ENCODE peak calls at places on chromosomes 2 and 18, in six cellular contexts. One of them, this sample, is unnamed.

GRCh38 chr2:42846026-42846425 is 53.6 kb upstream of the HAAO start:
- DNase-seq in prostate gland: no peak
- DNase-seq in ovary: peak
- DNase-seq in testis: no peak
- DNase-seq in adrenal gland: no peak
- DNase-seq in IMR-90: no peak
- DNase-seq in this sample: no peak

GRCh38 chr2:200408428-200409311 is 101.2 kb downstream of the KCTD18 start:
- DNase-seq in prostate gland: no peak
- DNase-seq in ovary: no peak
- DNase-seq in testis: no peak
- DNase-seq in adrenal gland: no peak
- DNase-seq in IMR-90: peak
- DNase-seq in this sample: no peak

GRCh38 chr2:99737526-99737925 is 247.7 kb upstream of the REV1 start:
- DNase-seq in prostate gland: no peak
- DNase-seq in ovary: no peak
- DNase-seq in testis: no peak
- DNase-seq in adrenal gland: no peak
- DNase-seq in IMR-90: no peak
- DNase-seq in this sample: no peak

GRCh38 chr18:48663931-48664847 is 125.4 kb downstream of the CTIF start:
- DNase-seq in prostate gland: peak
- DNase-seq in ovary: peak
- DNase-seq in testis: peak
- DNase-seq in adrenal gland: peak
- DNase-seq in IMR-90: peak
- DNase-seq in this sample: peak

GRCh38 chr2:145007673-145008263 is 487.8 kb upstream of the ZEB2 start:
- DNase-seq in prostate gland: no peak
- DNase-seq in ovary: no peak
- DNase-seq in testis: no peak
- DNase-seq in adrenal gland: no peak
- DNase-seq in IMR-90: peak
- DNase-seq in this sample: no peak

GRCh38 chr18:77059294-77059916 is 73.2 kb downstream of the MBP start:
- DNase-seq in prostate gland: no peak
- DNase-seq in ovary: no peak
- DNase-seq in testis: peak
- DNase-seq in adrenal gland: no peak
- DNase-seq in IMR-90: peak
- DNase-seq in this sample: no peak

GRCh38 chr2:124120246-124120645 is 95.2 kb downstream of the CNTNAP5 start:
- DNase-seq in prostate gland: no peak
- DNase-seq in ovary: no peak
- DNase-seq in testis: no peak
- DNase-seq in adrenal gland: no peak
- DNase-seq in IMR-90: no peak
- DNase-seq in this sample: no peak

GRCh38 chr2:10576456-10576855 is 113.3 kb downstream of the NOL10 start:
- DNase-seq in prostate gland: no peak
- DNase-seq in ovary: no peak
- DNase-seq in testis: no peak
- DNase-seq in adrenal gland: no peak
- DNase-seq in IMR-90: no peak
- DNase-seq in this sample: no peak

GRCh38 chr2:42532397-42532796 is 36.0 kb upstream of the MTA3 start:
- DNase-seq in prostate gland: no peak
- DNase-seq in ovary: no peak
- DNase-seq in testis: no peak
- DNase-seq in adrenal gland: no peak
- DNase-seq in IMR-90: no peak
- DNase-seq in this sample: no peak

GRCh38 chr2:239749272-239749873 is 275.8 kb downstream of the NDUFA10 start:
- DNase-seq in prostate gland: no peak
- DNase-seq in ovary: no peak
- DNase-seq in testis: no peak
- DNase-seq in adrenal gland: no peak
- DNase-seq in IMR-90: no peak
- DNase-seq in this sample: no peak

GRCh38 chr18:48342125-48342524 is 67.1 kb downstream of the ZBTB7C start:
- DNase-seq in prostate gland: no peak
- DNase-seq in ovary: no peak
- DNase-seq in testis: peak
- DNase-seq in adrenal gland: no peak
- DNase-seq in IMR-90: no peak
- DNase-seq in this sample: peak

GRCh38 chr2:207166349-207167128 is 791 bp upstream of the KLF7 start:
- DNase-seq in prostate gland: peak
- DNase-seq in ovary: peak
- DNase-seq in testis: peak
- DNase-seq in adrenal gland: peak
- DNase-seq in IMR-90: peak
- DNase-seq in this sample: peak
- TF ChIP-seq CTCF in prostate gland: no peak
- TF ChIP-seq CTCF in ovary: peak
- TF ChIP-seq CTCF in testis: peak
- TF ChIP-seq CTCF in adrenal gland: peak
- TF ChIP-seq CTCF in IMR-90: no peak
- TF ChIP-seq CTCF in this sample: peak

DNA sequence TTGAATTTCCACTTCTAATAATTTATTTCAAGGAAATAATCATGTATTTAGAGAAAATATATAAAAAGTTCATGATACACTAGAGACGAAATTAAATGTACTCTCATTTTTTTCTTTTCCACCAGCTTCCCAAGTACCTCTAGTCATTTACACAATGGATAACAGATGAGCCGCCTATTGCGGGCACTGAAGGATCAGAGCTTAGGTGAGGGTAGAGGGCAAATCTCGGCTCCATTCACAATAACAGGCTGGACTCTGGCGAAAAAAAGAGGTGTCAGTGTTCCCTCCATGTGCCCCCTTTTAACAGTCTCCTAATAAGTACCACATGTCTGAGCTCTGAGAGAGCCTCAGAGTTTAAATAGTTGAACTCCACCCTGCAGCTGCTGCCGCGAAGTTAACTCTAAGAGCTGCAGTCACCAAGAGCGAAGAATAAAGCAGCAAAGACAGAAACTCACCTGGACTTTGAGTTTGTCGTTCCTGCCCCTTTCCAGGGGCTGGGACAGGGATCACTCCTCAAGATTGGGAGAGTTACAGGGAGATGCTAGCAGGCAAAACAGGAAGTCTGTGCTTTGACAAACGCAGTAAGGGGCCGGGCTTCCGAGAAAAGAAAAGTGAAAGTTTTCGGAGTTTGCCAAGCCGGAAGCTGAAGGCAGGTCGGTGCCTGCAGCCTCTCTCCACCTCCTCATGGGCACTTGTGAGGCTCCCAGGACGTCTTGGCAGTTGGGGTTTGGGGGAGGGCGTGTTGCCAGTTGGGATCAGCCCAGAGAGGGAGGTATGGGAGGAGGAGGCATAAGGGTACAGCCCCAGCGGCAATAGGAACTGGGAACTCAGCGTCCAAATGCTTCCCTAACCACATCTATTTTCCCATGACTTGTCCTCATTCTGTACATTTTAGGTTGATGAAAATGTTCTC is at the start of gene SP110:
- DNase-seq in prostate gland: peak
- DNase-seq in ovary: peak
- DNase-seq in testis: peak
- DNase-seq in adrenal gland: peak
- DNase-seq in IMR-90: peak
- DNase-seq in this sample: peak
- TF ChIP-seq POLR2A in prostate gland: peak
- TF ChIP-seq POLR2A in ovary: no peak
- TF ChIP-seq POLR2A in testis: no peak
- TF ChIP-seq POLR2A in adrenal gland: no peak
- TF ChIP-seq POLR2A in IMR-90: no peak
- TF ChIP-seq POLR2A in this sample: no peak

GRCh38 chr2:53769318-53769945 is 1.8 kb downstream of the CHAC2 start:
- DNase-seq in prostate gland: no peak
- DNase-seq in ovary: no peak
- DNase-seq in testis: no peak
- DNase-seq in adrenal gland: no peak
- DNase-seq in IMR-90: no peak
- DNase-seq in this sample: no peak

GRCh38 chr2:53770264-53770663 is 2.7 kb downstream of the CHAC2 start:
- DNase-seq in prostate gland: no peak
- DNase-seq in ovary: no peak
- DNase-seq in testis: no peak
- DNase-seq in adrenal gland: no peak
- DNase-seq in IMR-90: no peak
- DNase-seq in this sample: no peak

GRCh38 chr2:53768233-53768542 is 584 bp downstream of the CHAC2 start:
- DNase-seq in prostate gland: peak
- DNase-seq in ovary: no peak
- DNase-seq in testis: peak
- DNase-seq in adrenal gland: peak
- DNase-seq in IMR-90: no peak
- DNase-seq in this sample: no peak

GRCh38 chr2:53765749-53766148 is 1.9 kb upstream of the CHAC2 start:
- DNase-seq in prostate gland: no peak
- DNase-seq in ovary: no peak
- DNase-seq in testis: no peak
- DNase-seq in adrenal gland: no peak
- DNase-seq in IMR-90: no peak
- DNase-seq in this sample: no peak

DNA sequence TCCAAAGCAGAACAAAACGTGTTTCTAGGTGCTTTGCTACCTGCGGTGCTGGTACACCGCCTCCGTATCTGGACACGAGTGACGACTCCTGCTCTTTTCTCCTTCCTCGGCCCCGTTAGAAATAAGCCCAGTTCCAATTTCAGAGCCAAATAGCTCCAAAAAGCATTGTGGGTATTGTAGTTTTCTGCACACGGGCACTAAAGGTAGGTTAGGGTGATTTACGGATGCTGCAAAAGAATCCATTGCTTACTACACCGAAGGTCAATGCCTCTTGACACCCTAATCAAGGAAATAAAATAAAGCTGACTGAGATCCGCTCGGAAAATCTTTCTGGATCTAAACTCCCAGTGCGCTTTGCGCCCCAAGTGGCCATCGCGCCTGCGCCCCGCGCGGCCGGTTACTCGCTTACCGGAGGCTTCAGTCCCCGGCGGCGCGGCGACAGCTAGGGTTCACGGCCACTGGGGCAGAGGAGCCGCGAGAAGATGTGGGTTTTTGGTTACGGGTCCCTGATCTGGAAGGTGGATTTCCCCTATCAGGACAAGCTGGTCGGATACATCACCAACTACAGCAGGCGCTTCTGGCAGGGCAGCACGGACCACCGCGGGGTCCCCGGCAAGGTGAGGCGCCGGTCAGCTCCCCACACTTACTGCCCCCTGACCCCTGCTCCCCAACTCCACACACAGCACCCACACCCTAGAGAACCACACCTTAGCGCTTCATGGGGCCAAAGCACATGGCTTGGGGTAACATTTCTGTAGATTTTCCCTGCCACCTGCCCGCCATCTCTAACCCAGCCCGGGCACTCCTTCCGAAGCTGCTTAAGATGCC is at the start of gene CHAC2:
- DNase-seq in prostate gland: peak
- DNase-seq in ovary: peak
- DNase-seq in testis: peak
- DNase-seq in adrenal gland: peak
- DNase-seq in IMR-90: peak
- DNase-seq in this sample: peak
- TF ChIP-seq CTCF in prostate gland: peak
- TF ChIP-seq CTCF in ovary: peak
- TF ChIP-seq CTCF in testis: peak
- TF ChIP-seq CTCF in adrenal gland: peak
- TF ChIP-seq CTCF in IMR-90: no peak
- TF ChIP-seq CTCF in this sample: peak

GRCh38 chr2:216692636-216693413 is 2.5 kb downstream of the IGFBP5 start:
- DNase-seq in prostate gland: peak
- DNase-seq in ovary: peak
- DNase-seq in testis: peak
- DNase-seq in adrenal gland: peak
- DNase-seq in IMR-90: peak
- DNase-seq in this sample: peak

GRCh38 chr2:216695401-216695821 is at the start of gene IGFBP5:
- DNase-seq in prostate gland: peak
- DNase-seq in ovary: peak
- DNase-seq in testis: peak
- DNase-seq in adrenal gland: peak
- DNase-seq in IMR-90: peak
- DNase-seq in this sample: peak

GRCh38 chr2:216694826-216695217 is 527 bp downstream of the IGFBP5 start:
- DNase-seq in prostate gland: no peak
- DNase-seq in ovary: no peak
- DNase-seq in testis: no peak
- DNase-seq in adrenal gland: no peak
- DNase-seq in IMR-90: no peak
- DNase-seq in this sample: no peak

GRCh38 chr2:216693414-216694100 is 1.8 kb downstream of the IGFBP5 start:
- DNase-seq in prostate gland: no peak
- DNase-seq in ovary: peak
- DNase-seq in testis: no peak
- DNase-seq in adrenal gland: no peak
- DNase-seq in IMR-90: no peak
- DNase-seq in this sample: no peak

DNA sequence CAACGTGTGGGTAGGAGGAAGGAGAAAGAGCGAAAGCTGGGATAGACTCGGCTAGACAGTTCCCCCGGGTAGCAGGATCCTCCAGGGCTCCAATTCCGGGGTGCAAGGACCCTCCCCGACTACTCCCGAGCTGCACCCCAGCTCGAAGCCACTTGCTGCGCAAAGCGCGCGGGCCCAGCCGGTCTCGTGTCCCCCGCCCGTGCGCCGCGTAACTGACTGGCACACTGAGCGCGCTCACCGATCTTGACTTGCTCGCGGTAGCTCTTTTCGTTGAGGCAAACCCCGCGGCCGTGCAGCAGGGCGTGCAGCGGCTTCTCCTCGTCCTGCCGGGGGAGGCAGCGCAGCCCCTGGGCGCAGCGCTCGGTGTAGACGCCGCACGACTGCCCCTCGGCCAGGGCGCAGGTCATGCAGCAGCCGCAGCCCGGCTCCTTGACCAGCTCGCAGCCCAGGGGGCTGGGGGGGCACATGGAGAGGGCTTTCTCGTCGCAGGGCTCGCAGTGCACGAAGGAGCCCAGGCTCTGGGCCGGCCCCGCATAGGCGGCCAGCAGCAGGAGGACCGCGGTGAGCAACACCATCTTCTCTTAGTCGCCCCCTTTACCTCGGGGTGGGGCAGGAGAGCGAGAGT is 1.0 kb downstream of the IGFBP5 start:
- DNase-seq in prostate gland: peak
- DNase-seq in ovary: peak
- DNase-seq in testis: peak
- DNase-seq in adrenal gland: peak
- DNase-seq in IMR-90: no peak
- DNase-seq in this sample: peak
- TF ChIP-seq POLR2A in prostate gland: no peak
- TF ChIP-seq POLR2A in ovary: no peak
- TF ChIP-seq POLR2A in testis: no peak
- TF ChIP-seq POLR2A in adrenal gland: no peak
- TF ChIP-seq POLR2A in IMR-90: no peak
- TF ChIP-seq POLR2A in this sample: no peak

DNA sequence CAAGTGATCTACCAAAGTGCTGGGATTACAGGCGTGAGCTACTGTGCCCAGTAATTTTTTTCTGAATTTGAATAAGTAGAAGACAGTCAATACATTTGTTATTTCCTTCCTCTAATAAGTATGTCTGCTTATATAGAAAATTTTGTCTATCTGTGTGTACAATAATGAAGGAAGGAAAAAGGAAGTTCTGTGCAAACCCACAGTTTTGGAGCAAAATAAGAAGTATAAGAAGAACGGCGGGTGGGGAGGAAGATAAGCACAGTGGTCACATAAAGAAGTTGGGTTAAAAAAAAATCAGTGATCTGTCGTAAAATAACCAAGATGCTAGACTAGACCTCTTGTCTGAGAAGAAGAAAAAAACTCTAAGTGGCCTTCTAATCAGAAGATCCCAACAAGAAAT is 20.2 kb downstream of the MGAT4A start:
- DNase-seq in prostate gland: no peak
- DNase-seq in ovary: no peak
- DNase-seq in testis: no peak
- DNase-seq in adrenal gland: no peak
- DNase-seq in IMR-90: no peak
- DNase-seq in this sample: no peak
- TF ChIP-seq CTCF in prostate gland: no peak
- TF ChIP-seq CTCF in ovary: no peak
- TF ChIP-seq CTCF in testis: no peak
- TF ChIP-seq CTCF in adrenal gland: no peak
- TF ChIP-seq CTCF in IMR-90: no peak
- TF ChIP-seq CTCF in this sample: no peak

This sample was measured in heart left ventricle.